ENCODE peak calls at places on chromosomes 13 and 19, in seven cellular contexts. W, S, P, A, V, M and L are unnamed samples.

GRCh38 chr19:48842744-48843162 is 6.5 kb upstream of the HSD17B14 start:
- DNase-seq in V (peak), S (peak), P (peak), M (peak), W (no peak), A (peak), L (no peak)

GRCh38 chr13:65783383-65783782 is 1446.8 kb downstream of the PCDH9 start:
- DNase-seq in W (no peak), V (no peak), A (no peak), S (no peak), M (no peak), P (no peak), L (no peak)

GRCh38 chr19:1401138-1401888 is at the start of gene GAMT:
- DNase-seq in V (peak), A (no peak), M (no peak), S (peak), W (no peak), P (peak), L (no peak)

GRCh38 chr13:110116072-110116487 is 190.9 kb downstream of the COL4A1 start:
- DNase-seq in A (no peak), P (no peak), W (no peak), S (peak), M (no peak), V (peak), L (no peak)

GRCh38 chr19:2070986-2071673 is 20.1 kb upstream of the MKNK2 start:
- DNase-seq in S (no peak), W (no peak), P (no peak), M (no peak), V (no peak), A (no peak), L (no peak)

GRCh38 chr19:49889687-49890348 is 6.9 kb downstream of the IL4I1 start:
- DNase-seq in M (peak), P (peak), W (peak), A (peak), V (peak), S (peak), L (no peak)

GRCh38 chr13:105363747-105364177 is 1171.7 kb downstream of the EFNB2 start:
- DNase-seq in P (no peak), M (no peak), A (no peak), S (no peak), V (peak), W (no peak), L (no peak)

GRCh38 chr13:28313579-28313978 is 175.2 kb downstream of the PAN3 start:
- DNase-seq in P (no peak), V (peak), M (no peak), A (peak), S (peak), W (no peak), L (no peak)

GRCh38 chr13:31204592-31204991 is 4.8 kb downstream of the B3GLCT start:
- DNase-seq in M (no peak), P (no peak), V (no peak), W (no peak), S (peak), A (peak), L (peak)

GRCh38 chr13:75813323-75813722 is 177.2 kb downstream of the LMO7 start:
- DNase-seq in A (no peak), W (no peak), M (no peak), S (no peak), P (no peak), V (no peak), L (no peak)

GRCh38 chr13:47672982-47673670 is 327.9 kb downstream of the SUCLA2 start:
- DNase-seq in P (no peak), W (no peak), S (peak), M (no peak), V (no peak), A (peak), L (no peak)

GRCh38 chr13:101626925-101627555 is 174.6 kb downstream of the ITGBL1 start:
- DNase-seq in V (no peak), A (no peak), W (no peak), M (no peak), S (no peak), P (no peak), L (no peak)

DNA sequence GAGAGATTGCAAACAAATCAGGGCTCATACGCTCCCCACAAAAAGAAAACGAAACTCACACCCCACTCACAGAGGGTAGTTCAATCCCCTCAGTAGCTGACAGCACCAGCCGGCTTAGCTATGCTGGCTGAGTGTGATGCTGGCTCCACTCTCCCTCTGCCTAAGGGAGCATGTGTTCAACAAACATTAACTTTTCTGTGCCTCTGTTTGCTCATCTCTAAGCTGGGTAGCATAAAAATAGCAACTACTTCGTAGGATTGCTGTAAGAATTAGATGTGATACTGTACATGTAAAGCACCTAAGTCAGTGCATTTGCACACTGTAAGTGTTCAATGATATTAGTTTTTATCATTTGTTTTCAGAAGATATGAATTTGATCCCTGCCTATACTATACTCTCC is 282.5 kb downstream of the FOXO1 start:
- DNase-seq in A (no peak), V (no peak), W (no peak), P (no peak), S (no peak), M (no peak), L (no peak)
- H3K4me3 ChIP-seq in A (no peak), V (no peak), W (no peak), P (no peak), S (no peak), M (no peak), L (no peak)

DNA sequence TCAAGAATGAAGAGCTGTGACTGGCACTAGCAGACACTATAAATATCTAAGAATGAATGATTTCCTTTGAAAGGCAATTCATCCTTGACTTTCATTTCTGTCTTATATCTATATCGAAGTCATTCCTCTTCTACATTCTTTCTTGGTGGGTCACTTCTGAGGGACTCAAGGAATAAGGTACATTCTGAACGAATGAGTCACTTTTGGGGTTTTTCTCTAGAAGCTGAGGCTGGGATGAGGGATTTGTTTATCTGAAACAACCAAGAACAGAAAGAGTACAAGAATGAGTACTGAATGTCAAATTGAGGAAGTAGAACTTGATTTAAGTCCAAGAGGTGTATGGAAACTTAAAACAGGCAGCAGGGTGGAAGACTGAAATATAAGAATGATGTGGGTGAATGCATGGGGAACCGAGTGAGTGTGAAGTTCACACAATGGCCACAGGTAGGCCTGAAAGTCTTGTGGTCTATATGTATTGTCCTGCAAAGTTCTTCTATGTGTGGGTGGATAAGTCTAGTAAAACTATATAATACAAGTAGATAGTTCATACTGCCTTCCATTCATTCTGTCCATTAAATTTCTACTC is 343.9 kb downstream of the OXGR1 start:
- DNase-seq in P (no peak), A (peak), W (no peak), M (no peak), V (no peak), S (peak), L (peak)
- TF ChIP-seq CTCF in P (no peak), A (no peak), W (peak), M (no peak), V (no peak), S (no peak), L (no peak)

GRCh38 chr13:113126265-113127150 is 3.9 kb downstream of the F10 start:
- DNase-seq in M (no peak), W (no peak), A (no peak), P (peak), S (no peak), V (no peak), L (no peak)

GRCh38 chr13:113129921-113130750 is 7.5 kb downstream of the F10 start:
- DNase-seq in V (no peak), S (no peak), W (no peak), A (no peak), M (no peak), P (peak), L (no peak)

GRCh38 chr13:113125506-113126264 is 3.1 kb downstream of the F10 start:
- DNase-seq in S (no peak), M (no peak), V (no peak), W (no peak), A (no peak), P (peak), L (no peak)

GRCh38 chr13:113124211-113125025 is 1.8 kb downstream of the F10 start:
- DNase-seq in M (no peak), P (no peak), A (no peak), S (no peak), V (no peak), W (no peak), L (no peak)

DNA sequence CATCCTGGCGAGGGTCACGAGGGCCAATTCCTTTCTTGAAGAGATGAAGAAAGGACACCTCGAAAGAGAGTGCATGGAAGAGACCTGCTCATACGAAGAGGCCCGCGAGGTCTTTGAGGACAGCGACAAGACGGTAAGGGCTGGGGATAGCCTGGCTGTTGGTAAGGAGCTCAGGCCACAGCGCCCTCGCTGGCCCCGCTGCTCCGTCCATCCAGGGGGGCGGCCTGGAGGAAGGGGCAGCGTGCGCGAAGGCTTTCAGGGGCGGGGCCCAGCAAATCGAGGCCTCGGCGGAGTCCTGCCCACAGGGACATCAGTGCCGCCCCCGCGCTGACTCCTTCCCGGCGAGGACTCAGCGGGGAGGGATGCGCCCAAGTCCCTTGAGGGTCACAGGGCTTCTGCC is 6.9 kb downstream of the F10 start:
- DNase-seq in P (no peak), W (no peak), M (no peak), A (no peak), V (no peak), S (no peak), L (no peak)
- H3K4me3 ChIP-seq in P (peak), W (no peak), M (peak), A (peak), V (no peak), S (no peak), L (no peak)

GRCh38 chr13:23881408-23881785 is 7.8 kb downstream of the MIPEP start:
- DNase-seq in M (no peak), W (no peak), A (no peak), P (no peak), V (no peak), S (no peak), L (no peak)

GRCh38 chr13:23871616-23872220 is 17.5 kb downstream of the MIPEP start:
- DNase-seq in W (no peak), P (no peak), V (peak), M (no peak), S (no peak), A (no peak), L (no peak)

GRCh38 chr13:23870356-23871146 is 18.6 kb downstream of the MIPEP start:
- DNase-seq in W (no peak), M (no peak), P (no peak), S (no peak), V (no peak), A (no peak), L (no peak)

GRCh38 chr13:23876265-23876664 is 12.9 kb downstream of the MIPEP start:
- DNase-seq in M (no peak), S (peak), A (no peak), P (no peak), W (no peak), V (peak), L (no peak)
- TF ChIP-seq CTCF in M (no peak), S (peak), A (peak), P (peak), W (peak), V (peak), L (peak)

GRCh38 chr19:33194527-33194883 is 375 bp downstream of the LRP3 start:
- DNase-seq in P (peak), W (no peak), S (peak), V (peak), M (no peak), A (no peak), L (no peak)

GRCh38 chr19:33192010-33192409 is 2.1 kb upstream of the LRP3 start:
- DNase-seq in M (no peak), S (no peak), P (no peak), A (no peak), V (peak), W (no peak), L (no peak)

GRCh38 chr19:33193864-33194362 is at the start of gene LRP3:
- DNase-seq in S (peak), V (peak), M (peak), W (no peak), P (peak), A (no peak), L (no peak)

GRCh38 chr19:33194884-33195710 is 967 bp downstream of the LRP3 start:
- DNase-seq in M (peak), V (peak), W (no peak), A (no peak), P (no peak), S (peak), L (no peak)

DNA sequence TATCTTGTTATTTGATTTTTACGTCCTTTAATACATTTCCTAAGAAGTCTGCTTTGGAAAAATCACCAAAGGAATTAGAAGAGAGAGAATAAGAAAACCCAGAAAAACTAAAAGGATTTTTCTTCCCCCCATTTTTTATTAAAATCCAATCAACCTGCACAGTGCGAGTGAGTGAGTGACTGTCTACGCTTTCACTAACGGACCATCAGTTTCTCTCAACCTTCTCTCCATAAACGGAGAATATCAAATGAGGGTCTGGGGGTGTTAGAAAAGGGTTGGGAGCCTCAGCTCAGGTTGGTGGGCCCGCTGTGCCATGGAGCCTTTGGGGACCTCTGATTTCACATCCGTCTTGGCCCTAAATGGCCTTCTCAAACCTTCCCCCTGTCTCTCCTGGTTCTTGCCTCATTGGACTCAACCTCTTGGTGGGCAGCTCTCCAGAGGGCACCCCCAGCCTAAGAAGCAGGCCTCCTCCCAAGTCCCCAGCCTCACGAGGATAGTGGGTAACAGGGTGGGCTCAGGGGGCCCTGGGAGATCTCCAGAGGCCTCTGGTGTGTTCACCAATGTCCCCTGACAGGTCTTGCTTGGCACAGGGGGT is 764 bp upstream of the LRP3 start:
- DNase-seq in S (no peak), W (no peak), M (no peak), V (no peak), A (no peak), P (peak), L (no peak)
- H3K4me3 ChIP-seq in S (no peak), W (peak), M (peak), V (peak), A (no peak), P (no peak), L (no peak)

DNA sequence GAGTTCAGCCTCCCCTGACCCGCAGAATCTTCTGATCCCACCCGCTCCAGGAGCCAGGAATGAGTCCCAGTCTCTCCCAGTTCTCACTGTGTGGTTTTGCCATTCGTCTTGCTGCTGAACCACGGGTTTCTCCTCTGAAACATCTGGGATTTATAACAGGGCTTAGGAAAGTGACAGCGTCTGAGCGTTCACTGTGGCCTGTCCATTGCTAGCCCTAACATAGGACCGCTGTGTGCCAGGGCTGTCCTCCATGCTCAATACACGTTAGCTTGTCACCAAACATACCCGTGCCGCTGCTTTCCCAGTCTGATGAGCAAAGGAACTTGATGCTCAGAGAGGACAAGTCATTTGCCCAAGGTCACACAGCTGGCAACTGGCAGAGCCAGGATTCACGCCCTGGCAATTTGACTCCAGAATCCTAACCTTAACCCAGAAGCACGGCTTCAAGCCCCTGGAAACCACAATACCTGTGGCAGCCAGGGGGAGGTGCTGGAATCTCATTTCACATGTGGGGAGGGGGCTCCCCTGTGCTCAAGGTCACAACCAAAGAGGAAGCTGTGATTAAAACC is 1.1 kb upstream of the APOE start:
- DNase-seq in A (no peak), M (no peak), V (peak), P (no peak), S (peak), W (peak), L (no peak)
- TF ChIP-seq CTCF in A (peak), M (no peak), V (peak), P (no peak), S (peak), W (peak), L (peak)